ENCODE peak calls at places on chromosomes 5 and 9, in four cellular contexts. B is mucosa of gallbladder, H is NCI-H774, Z is GM03348. Y is an unnamed sample.

GRCh38 chr5:76204713-76205112 is 121.5 kb downstream of the SV2C start:
- DNase-seq in B (no peak), H (no peak), Z (no peak), Y (no peak)

GRCh38 chr5:135310328-135310989 is 88.6 kb downstream of the MACROH2A1 start:
- DNase-seq in Z (peak), H (no peak), B (no peak), Y (no peak)

GRCh38 chr9:96556701-96557461 is 62.8 kb downstream of the CDC14B start:
- DNase-seq in H (no peak), Z (peak), B (no peak), Y (no peak)

GRCh38 chr5:176537608-176538504 is 654 bp upstream of the RNF44 start:
- DNase-seq in B (peak), Z (peak), H (peak), Y (peak)

GRCh38 chr9:7055201-7055903 is 297.6 kb downstream of the KDM4C start:
- DNase-seq in Z (no peak), H (no peak), B (no peak), Y (no peak)

GRCh38 chr5:141605523-141606277 is 13.1 kb downstream of the DIAPH1 start:
- DNase-seq in Z (peak), H (no peak), B (peak), Y (no peak)

GRCh38 chr9:127972316-127972871 is 8.4 kb downstream of the EEIG1 start:
- DNase-seq in Z (no peak), B (no peak), H (no peak), Y (no peak)

GRCh38 chr9:38067611-38067891 is 1.5 kb downstream of the SHB start:
- DNase-seq in H (no peak), B (no peak), Z (peak), Y (no peak)

GRCh38 chr5:160507181-160507811 is 85.6 kb downstream of the PTTG1 start:
- DNase-seq in Z (peak), B (no peak), H (no peak), Y (no peak)

GRCh38 chr5:80990971-80991370 is 30.8 kb downstream of the RASGRF2 start:
- DNase-seq in H (no peak), Z (no peak), B (no peak), Y (no peak)

GRCh38 chr5:109394806-109395205 is 15.0 kb downstream of the PJA2 start:
- DNase-seq in Z (no peak), B (no peak), H (no peak), Y (no peak)

GRCh38 chr5:32030686-32031478 is 143.2 kb downstream of the GOLPH3 start:
- DNase-seq in B (no peak), H (no peak), Z (peak), Y (no peak)

GRCh38 chr9:126879288-126879687 is 18.8 kb downstream of the ZBTB34 start:
- DNase-seq in B (no peak), H (no peak), Z (no peak), Y (no peak)

GRCh38 chr9:102974530-102974929 is 20.6 kb upstream of the CYLC2 start:
- DNase-seq in B (no peak), Z (no peak), H (no peak), Y (no peak)

GRCh38 chr5:38433160-38433861 is 123.1 kb downstream of the LIFR start:
- DNase-seq in B (peak), H (no peak), Z (peak), Y (no peak)

GRCh38 chr9:71756753-71757152 is 11.6 kb downstream of the CEMIP2 start:
- DNase-seq in H (no peak), Z (no peak), B (no peak), Y (no peak)

GRCh38 chr5:173642895-173643481 is 26.5 kb upstream of the BOD1 start:
- DNase-seq in B (no peak), H (no peak), Z (no peak), Y (no peak)

GRCh38 chr9:534886-535285 is 306.6 kb upstream of the DMRT1 start:
- DNase-seq in H (no peak), B (no peak), Z (no peak), Y (no peak)

GRCh38 chr9:128098936-128099931 is 28.3 kb downstream of the PTGES2 start:
- DNase-seq in Z (peak), B (no peak), H (no peak), Y (no peak)

GRCh38 chr5:160165137-160166068 is 46.2 kb upstream of the PWWP2A start:
- DNase-seq in Z (peak), H (peak), B (peak), Y (no peak)

GRCh38 chr5:165576678-165577275 is 2071.4 kb downstream of the MAT2B start:
- DNase-seq in H (no peak), B (no peak), Z (no peak), Y (no peak)

GRCh38 chr5:34494111-34494755 is 161.9 kb upstream of the RAI14 start:
- DNase-seq in Z (peak), B (no peak), H (no peak), Y (no peak)

GRCh38 chr5:2158109-2158508 is 275.4 kb upstream of the IRX4 start:
- DNase-seq in B (no peak), Z (no peak), H (no peak), Y (no peak)

GRCh38 chr5:154284433-154284832 is 93.9 kb downstream of the GALNT10 start:
- DNase-seq in Z (no peak), H (no peak), B (no peak), Y (no peak)